ENCODE peak calls at places on chromosomes 12 and 14, in four cellular contexts. One of them, this sample, is unnamed.

GRCh38 chr12:51865757-51866270 is 17.3 kb upstream of the FIGNL2 start:
- DNase-seq in cardiac fibroblast: no peak
- DNase-seq in stimulated activated CD4-positive, alpha-beta T cell treated with anti-CD3 and anti-CD28 coated beads, Interleukin-2, amount 100 ng/mL, for 24 hours: no peak
- DNase-seq in CMK: no peak
- DNase-seq in this sample: no peak

GRCh38 chr12:114743289-114743688 is 59.3 kb upstream of the TBX3 start:
- DNase-seq in CMK: no peak
- DNase-seq in cardiac fibroblast: no peak
- DNase-seq in stimulated activated CD4-positive, alpha-beta T cell treated with anti-CD3 and anti-CD28 coated beads, Interleukin-2, amount 100 ng/mL, for 24 hours: no peak
- DNase-seq in this sample: no peak

GRCh38 chr14:61186341-61186740 is 94.8 kb downstream of the TMEM30B start:
- DNase-seq in cardiac fibroblast: no peak
- DNase-seq in CMK: no peak
- DNase-seq in stimulated activated CD4-positive, alpha-beta T cell treated with anti-CD3 and anti-CD28 coated beads, Interleukin-2, amount 100 ng/mL, for 24 hours: no peak
- DNase-seq in this sample: no peak

GRCh38 chr14:100486025-100486828 is 101.0 kb downstream of the BEGAIN start:
- DNase-seq in stimulated activated CD4-positive, alpha-beta T cell treated with anti-CD3 and anti-CD28 coated beads, Interleukin-2, amount 100 ng/mL, for 24 hours: peak
- DNase-seq in cardiac fibroblast: peak
- DNase-seq in CMK: peak
- DNase-seq in this sample: peak

GRCh38 chr12:105725054-105725453 is 394.6 kb downstream of the C12orf75 start:
- DNase-seq in stimulated activated CD4-positive, alpha-beta T cell treated with anti-CD3 and anti-CD28 coated beads, Interleukin-2, amount 100 ng/mL, for 24 hours: no peak
- DNase-seq in cardiac fibroblast: no peak
- DNase-seq in CMK: no peak
- DNase-seq in this sample: no peak

GRCh38 chr14:100399052-100399849 is 76.1 kb downstream of the SLC25A47 start:
- DNase-seq in cardiac fibroblast: no peak
- DNase-seq in stimulated activated CD4-positive, alpha-beta T cell treated with anti-CD3 and anti-CD28 coated beads, Interleukin-2, amount 100 ng/mL, for 24 hours: no peak
- DNase-seq in CMK: no peak
- DNase-seq in this sample: no peak

GRCh38 chr12:81077329-81077685 is 572 bp upstream of the ACSS3 start:
- DNase-seq in stimulated activated CD4-positive, alpha-beta T cell treated with anti-CD3 and anti-CD28 coated beads, Interleukin-2, amount 100 ng/mL, for 24 hours: no peak
- DNase-seq in cardiac fibroblast: peak
- DNase-seq in CMK: no peak
- DNase-seq in this sample: peak

GRCh38 chr12:68899251-68899771 is 33.7 kb downstream of the CPM start:
- DNase-seq in stimulated activated CD4-positive, alpha-beta T cell treated with anti-CD3 and anti-CD28 coated beads, Interleukin-2, amount 100 ng/mL, for 24 hours: no peak
- DNase-seq in cardiac fibroblast: peak
- DNase-seq in CMK: no peak
- DNase-seq in this sample: peak

GRCh38 chr12:53980448-53981388 is 4.2 kb upstream of the HOXC10 start:
- DNase-seq in CMK: no peak
- DNase-seq in cardiac fibroblast: no peak
- DNase-seq in stimulated activated CD4-positive, alpha-beta T cell treated with anti-CD3 and anti-CD28 coated beads, Interleukin-2, amount 100 ng/mL, for 24 hours: no peak
- DNase-seq in this sample: no peak

GRCh38 chr14:103543721-103544626 is 15.0 kb downstream of the TRMT61A start:
- DNase-seq in CMK: no peak
- DNase-seq in stimulated activated CD4-positive, alpha-beta T cell treated with anti-CD3 and anti-CD28 coated beads, Interleukin-2, amount 100 ng/mL, for 24 hours: no peak
- DNase-seq in cardiac fibroblast: no peak
- DNase-seq in this sample: no peak

GRCh38 chr14:94659953-94660946 is 48.1 kb downstream of the SERPINA3 start:
- DNase-seq in cardiac fibroblast: peak
- DNase-seq in CMK: no peak
- DNase-seq in stimulated activated CD4-positive, alpha-beta T cell treated with anti-CD3 and anti-CD28 coated beads, Interleukin-2, amount 100 ng/mL, for 24 hours: no peak
- DNase-seq in this sample: no peak

GRCh38 chr14:102902086-102902485 is 20.4 kb upstream of the AMN start:
- DNase-seq in CMK: no peak
- DNase-seq in cardiac fibroblast: no peak
- DNase-seq in stimulated activated CD4-positive, alpha-beta T cell treated with anti-CD3 and anti-CD28 coated beads, Interleukin-2, amount 100 ng/mL, for 24 hours: no peak
- DNase-seq in this sample: no peak

GRCh38 chr14:24982472-24983155 is 67.3 kb downstream of the STXBP6 start:
- DNase-seq in CMK: no peak
- DNase-seq in cardiac fibroblast: peak
- DNase-seq in stimulated activated CD4-positive, alpha-beta T cell treated with anti-CD3 and anti-CD28 coated beads, Interleukin-2, amount 100 ng/mL, for 24 hours: no peak
- DNase-seq in this sample: peak

GRCh38 chr12:29073631-29074239 is 75.3 kb upstream of the FAR2 start:
- DNase-seq in stimulated activated CD4-positive, alpha-beta T cell treated with anti-CD3 and anti-CD28 coated beads, Interleukin-2, amount 100 ng/mL, for 24 hours: no peak
- DNase-seq in cardiac fibroblast: peak
- DNase-seq in CMK: peak
- DNase-seq in this sample: peak

GRCh38 chr12:118377005-118377890 is 893 bp downstream of the SUDS3 start:
- DNase-seq in stimulated activated CD4-positive, alpha-beta T cell treated with anti-CD3 and anti-CD28 coated beads, Interleukin-2, amount 100 ng/mL, for 24 hours: peak
- DNase-seq in CMK: no peak
- DNase-seq in cardiac fibroblast: no peak
- DNase-seq in this sample: no peak

GRCh38 chr14:26377150-26377549 is 220.7 kb downstream of the NOVA1 start:
- DNase-seq in cardiac fibroblast: peak
- DNase-seq in CMK: no peak
- DNase-seq in stimulated activated CD4-positive, alpha-beta T cell treated with anti-CD3 and anti-CD28 coated beads, Interleukin-2, amount 100 ng/mL, for 24 hours: no peak
- DNase-seq in this sample: no peak

GRCh38 chr12:98594050-98594853 is 766 bp downstream of the SLC25A3 start:
- DNase-seq in cardiac fibroblast: peak
- DNase-seq in CMK: no peak
- DNase-seq in stimulated activated CD4-positive, alpha-beta T cell treated with anti-CD3 and anti-CD28 coated beads, Interleukin-2, amount 100 ng/mL, for 24 hours: peak
- DNase-seq in this sample: peak

GRCh38 chr14:91416744-91417133 is 881 bp downstream of the CCDC88C start:
- DNase-seq in cardiac fibroblast: no peak
- DNase-seq in stimulated activated CD4-positive, alpha-beta T cell treated with anti-CD3 and anti-CD28 coated beads, Interleukin-2, amount 100 ng/mL, for 24 hours: no peak
- DNase-seq in CMK: no peak
- DNase-seq in this sample: no peak

GRCh38 chr12:84058136-84058535 is 854.5 kb downstream of the SLC6A15 start:
- DNase-seq in stimulated activated CD4-positive, alpha-beta T cell treated with anti-CD3 and anti-CD28 coated beads, Interleukin-2, amount 100 ng/mL, for 24 hours: no peak
- DNase-seq in CMK: peak
- DNase-seq in cardiac fibroblast: no peak
- DNase-seq in this sample: no peak

GRCh38 chr12:132257955-132258490 is 71.4 kb downstream of the GALNT9 start:
- DNase-seq in CMK: no peak
- DNase-seq in cardiac fibroblast: no peak
- DNase-seq in stimulated activated CD4-positive, alpha-beta T cell treated with anti-CD3 and anti-CD28 coated beads, Interleukin-2, amount 100 ng/mL, for 24 hours: no peak
- DNase-seq in this sample: no peak

GRCh38 chr12:4858385-4858784 is 51.3 kb upstream of the KCNA1 start:
- DNase-seq in stimulated activated CD4-positive, alpha-beta T cell treated with anti-CD3 and anti-CD28 coated beads, Interleukin-2, amount 100 ng/mL, for 24 hours: no peak
- DNase-seq in CMK: no peak
- DNase-seq in cardiac fibroblast: no peak
- DNase-seq in this sample: no peak

GRCh38 chr12:120314220-120314619 is 12.1 kb downstream of the SIRT4 start:
- DNase-seq in stimulated activated CD4-positive, alpha-beta T cell treated with anti-CD3 and anti-CD28 coated beads, Interleukin-2, amount 100 ng/mL, for 24 hours: no peak
- DNase-seq in cardiac fibroblast: peak
- DNase-seq in CMK: no peak
- DNase-seq in this sample: no peak

GRCh38 chr12:100554608-100555077 is 18.8 kb upstream of the GAS2L3 start:
- DNase-seq in stimulated activated CD4-positive, alpha-beta T cell treated with anti-CD3 and anti-CD28 coated beads, Interleukin-2, amount 100 ng/mL, for 24 hours: no peak
- DNase-seq in cardiac fibroblast: peak
- DNase-seq in CMK: peak
- DNase-seq in this sample: peak

GRCh38 chr12:43309845-43310405 is 242.1 kb downstream of the ADAMTS20 start:
- DNase-seq in cardiac fibroblast: peak
- DNase-seq in CMK: no peak
- DNase-seq in stimulated activated CD4-positive, alpha-beta T cell treated with anti-CD3 and anti-CD28 coated beads, Interleukin-2, amount 100 ng/mL, for 24 hours: no peak
- DNase-seq in this sample: peak

GRCh38 chr14:58746261-58746660 is 108.5 kb downstream of the DACT1 start:
- DNase-seq in stimulated activated CD4-positive, alpha-beta T cell treated with anti-CD3 and anti-CD28 coated beads, Interleukin-2, amount 100 ng/mL, for 24 hours: no peak
- DNase-seq in cardiac fibroblast: peak
- DNase-seq in CMK: no peak
- DNase-seq in this sample: peak

GRCh38 chr14:68269136-68269535 is 449.6 kb downstream of the RAD51B start:
- DNase-seq in CMK: no peak
- DNase-seq in cardiac fibroblast: no peak
- DNase-seq in stimulated activated CD4-positive, alpha-beta T cell treated with anti-CD3 and anti-CD28 coated beads, Interleukin-2, amount 100 ng/mL, for 24 hours: no peak
- DNase-seq in this sample: no peak

GRCh38 chr12:110638792-110639191 is 24.9 kb downstream of the TCTN1 start:
- DNase-seq in cardiac fibroblast: no peak
- DNase-seq in stimulated activated CD4-positive, alpha-beta T cell treated with anti-CD3 and anti-CD28 coated beads, Interleukin-2, amount 100 ng/mL, for 24 hours: no peak
- DNase-seq in CMK: no peak
- DNase-seq in this sample: no peak

GRCh38 chr12:11711675-11712327 is 62.3 kb downstream of the ETV6 start:
- DNase-seq in stimulated activated CD4-positive, alpha-beta T cell treated with anti-CD3 and anti-CD28 coated beads, Interleukin-2, amount 100 ng/mL, for 24 hours: no peak
- DNase-seq in CMK: no peak
- DNase-seq in cardiac fibroblast: peak
- DNase-seq in this sample: no peak

GRCh38 chr12:130818381-130819247 is 20.4 kb downstream of the STX2 start:
- DNase-seq in stimulated activated CD4-positive, alpha-beta T cell treated with anti-CD3 and anti-CD28 coated beads, Interleukin-2, amount 100 ng/mL, for 24 hours: peak
- DNase-seq in CMK: peak
- DNase-seq in cardiac fibroblast: peak
- DNase-seq in this sample: peak

GRCh38 chr12:76719171-76719631 is 44.7 kb upstream of the ZDHHC17 start:
- DNase-seq in CMK: no peak
- DNase-seq in cardiac fibroblast: peak
- DNase-seq in stimulated activated CD4-positive, alpha-beta T cell treated with anti-CD3 and anti-CD28 coated beads, Interleukin-2, amount 100 ng/mL, for 24 hours: no peak
- DNase-seq in this sample: no peak

GRCh38 chr12:131129839-131130238 is 176.1 kb downstream of the ADGRD1 start:
- DNase-seq in stimulated activated CD4-positive, alpha-beta T cell treated with anti-CD3 and anti-CD28 coated beads, Interleukin-2, amount 100 ng/mL, for 24 hours: no peak
- DNase-seq in cardiac fibroblast: no peak
- DNase-seq in CMK: no peak
- DNase-seq in this sample: no peak

This sample was measured in mesenchymal stem cell.